ENCODE peak calls at places on chromosome 9, in five cellular contexts. Y, E, C, D and S are unnamed samples. For H3K27me3, the result is how much of the 10 kb centered on the place peaks cover.

GRCh38 chr9:87387351-87388055 is 110.2 kb upstream of the DAPK1 start:
- DNase-seq in C (no peak), D (no peak), E (no peak), Y (no peak), S (no peak)

GRCh38 chr9:93207326-93207814 is 23.4 kb downstream of the WNK2 start:
- DNase-seq in C (no peak), E (peak), Y (peak), D (no peak), S (no peak)

GRCh38 chr9:113347479-113347878 is 1.9 kb upstream of the BSPRY start:
- DNase-seq in C (no peak), Y (no peak), D (no peak), E (no peak), S (no peak)

GRCh38 chr9:19498015-19498414 is 89.2 kb downstream of the ACER2 start:
- DNase-seq in D (no peak), Y (no peak), C (no peak), E (no peak), S (peak)

GRCh38 chr9:109733690-109734089 is 46.3 kb upstream of the PALM2AKAP2 start:
- DNase-seq in E (no peak), Y (peak), C (no peak), D (no peak), S (peak)

GRCh38 chr9:120475341-120475740 is 104.6 kb downstream of the CDK5RAP2 start:
- DNase-seq in Y (peak), E (no peak), D (no peak), C (no peak), S (no peak)

GRCh38 chr9:131120620-131121228 is 4.7 kb upstream of the NUP214 start:
- DNase-seq in C (no peak), E (no peak), D (no peak), Y (no peak), S (no peak)

GRCh38 chr9:38186372-38187115 is 117.5 kb upstream of the SHB start:
- DNase-seq in Y (no peak), E (no peak), D (no peak), C (no peak), S (no peak)

GRCh38 chr9:22118810-22119479 is 109.8 kb upstream of the CDKN2B start:
- DNase-seq in Y (no peak), C (no peak), D (no peak), E (no peak), S (no peak)

GRCh38 chr9:129500863-129501770 is 119.8 kb downstream of the C9orf50 start:
- DNase-seq in C (no peak), D (no peak), E (no peak), Y (no peak), S (no peak)
- TF ChIP-seq CTCF in C (no peak), D (no peak), E (no peak), Y (no peak), S (no peak)

DNA sequence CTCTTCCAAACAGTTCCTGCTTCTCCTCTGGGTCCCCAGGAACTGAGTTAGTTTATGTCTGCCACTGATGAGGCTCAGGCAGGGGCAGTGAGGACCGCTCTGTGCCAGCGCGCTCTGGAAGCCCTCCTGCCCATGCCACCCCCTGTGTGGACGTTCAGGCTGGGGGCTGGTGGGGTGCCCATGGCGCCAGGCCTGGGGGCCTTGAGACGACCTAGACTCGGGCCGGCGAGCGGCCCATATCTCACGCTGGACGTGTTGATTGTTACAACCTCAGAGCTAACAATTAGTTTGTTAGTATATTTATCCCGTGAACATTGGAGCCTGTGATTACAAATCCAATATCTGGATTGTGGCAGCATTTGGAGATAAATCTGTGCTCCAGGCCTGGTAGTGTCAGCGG is 256.6 kb upstream of the MVB12B start:
- DNase-seq in C (no peak), D (no peak), E (no peak), Y (no peak), S (no peak)
- H3K27me3 ChIP-seq in C (under half), D (under half), E (under half), Y (under half), S (under half)

DNA sequence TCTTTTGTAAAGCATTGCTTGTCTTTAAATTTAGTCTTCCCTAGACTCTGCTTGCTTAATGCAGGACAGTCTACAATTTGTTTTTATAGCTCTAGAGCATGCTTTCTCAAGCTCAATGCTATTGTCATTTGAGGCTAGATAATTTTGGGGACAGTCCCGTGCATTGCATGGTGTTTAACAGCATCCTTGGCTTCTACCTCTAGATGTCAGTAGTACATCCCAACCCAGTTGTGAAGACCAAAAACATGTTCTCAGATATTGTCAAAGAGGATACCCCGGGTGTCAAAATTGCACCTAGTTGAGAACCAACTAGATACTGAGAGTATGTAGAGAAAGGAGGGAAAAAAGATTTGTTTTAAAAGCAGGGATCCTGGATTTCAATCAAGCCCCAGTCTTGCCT is 277.5 kb downstream of the CEMIP2 start:
- DNase-seq in Y (no peak), D (peak), C (no peak), E (no peak), S (no peak)
- TF ChIP-seq CTCF in Y (peak), D (peak), C (no peak), E (no peak), S (peak)

GRCh38 chr9:2015581-2016410 is 649 bp downstream of the SMARCA2 start:
- DNase-seq in C (peak), D (peak), E (peak), Y (peak), S (peak)
- H3K27me3 ChIP-seq in C (under half), D (half or more), E (under half), Y (under half), S (under half)